ENCODE peak calls at places on chromosomes 3 and 15, in eight cellular contexts. U is GM13977; T is MM.1S; F is progenitor cell of endocrine pancreas; I is activated naive CD4-positive, alpha-beta T cell; Q is neural progenitor cell; H is NCI-H1048; G is stimulated activated CD4-positive, alpha-beta T cell treated with anti-CD3 and anti-CD28 coated beads, Interleukin-2, amount 100 ng/mL, for 24 hours. K is an unnamed sample.

GRCh38 chr3:183911763-183912506 is 27.3 kb upstream of the PARL start:
- DNase-seq in F (no peak), T (no peak), I (no peak), Q (no peak), G (no peak), U (no peak), H (no peak), K (no peak)

GRCh38 chr15:73927003-73927475 is 777 bp downstream of the LOXL1 start:
- DNase-seq in G (peak), Q (peak), T (no peak), I (no peak), H (no peak), F (peak), U (peak), K (no peak)

GRCh38 chr3:10192953-10193691 is 28.4 kb downstream of the IRAK2 start:
- DNase-seq in T (no peak), H (no peak), U (no peak), Q (peak), I (peak), G (peak), F (no peak), K (peak)

GRCh38 chr3:128009952-128010846 is 42.0 kb upstream of the SEC61A1 start:
- DNase-seq in U (no peak), I (no peak), T (no peak), Q (no peak), H (no peak), F (no peak), G (no peak), K (no peak)

GRCh38 chr3:188262913-188263683 is 109.1 kb downstream of the LPP start:
- DNase-seq in F (no peak), U (no peak), I (no peak), Q (no peak), T (no peak), G (no peak), H (no peak), K (no peak)

GRCh38 chr3:85589145-85589544 is 630.4 kb downstream of the CADM2 start:
- DNase-seq in H (no peak), T (no peak), I (no peak), F (no peak), U (no peak), G (no peak), Q (no peak), K (no peak)

GRCh38 chr15:40932146-40932545 is 3.0 kb downstream of the DLL4 start:
- DNase-seq in F (no peak), H (no peak), Q (no peak), U (no peak), I (no peak), T (no peak), G (no peak), K (no peak)

GRCh38 chr3:107013606-107014005 is 363.6 kb upstream of the CCDC54 start:
- DNase-seq in I (no peak), G (no peak), U (no peak), H (no peak), F (no peak), Q (no peak), T (no peak), K (no peak)

GRCh38 chr15:28983432-28984311 is 97.9 kb downstream of the APBA2 start:
- DNase-seq in F (no peak), G (no peak), T (no peak), I (no peak), U (no peak), H (no peak), Q (no peak), K (no peak)

GRCh38 chr3:38574411-38575278 is 74.8 kb downstream of the SCN5A start:
- DNase-seq in U (no peak), F (peak), H (no peak), Q (no peak), T (no peak), I (no peak), G (peak), K (no peak)

GRCh38 chr3:153130312-153130977 is 31.6 kb upstream of the RAP2B start:
- DNase-seq in F (no peak), Q (no peak), H (no peak), I (no peak), G (no peak), U (peak), T (peak), K (no peak)

GRCh38 chr3:121152573-121152972 is 244.6 kb downstream of the STXBP5L start:
- DNase-seq in F (no peak), U (no peak), G (no peak), I (no peak), Q (peak), H (no peak), T (peak), K (no peak)

GRCh38 chr3:194326192-194327029 is 24.7 kb downstream of the CPN2 start:
- DNase-seq in G (no peak), U (peak), Q (peak), H (no peak), T (no peak), F (no peak), I (no peak), K (no peak)

GRCh38 chr3:141605883-141606282 is 119.1 kb downstream of the RASA2 start:
- DNase-seq in G (no peak), Q (no peak), H (no peak), F (no peak), T (no peak), I (no peak), U (no peak), K (no peak)

GRCh38 chr15:71508081-71508682 is 302.2 kb upstream of the NR2E3 start:
- DNase-seq in F (no peak), U (peak), T (no peak), G (no peak), I (no peak), Q (no peak), H (no peak), K (no peak)

GRCh38 chr15:67067930-67068542 is 2.6 kb downstream of the SMAD3 start:
- DNase-seq in F (no peak), Q (peak), H (no peak), T (peak), U (peak), G (no peak), I (no peak), K (no peak)

GRCh38 chr3:31370681-31371080 is 162.0 kb upstream of the STT3B start:
- DNase-seq in G (no peak), U (no peak), Q (no peak), I (no peak), F (no peak), T (no peak), H (no peak), K (no peak)

GRCh38 chr15:29064290-29064689 is 178.5 kb downstream of the APBA2 start:
- DNase-seq in F (no peak), Q (no peak), T (no peak), I (no peak), U (no peak), H (no peak), G (no peak), K (no peak)

GRCh38 chr15:81101894-81102815 is 31.9 kb upstream of the CFAP161 start:
- DNase-seq in Q (no peak), F (no peak), G (no peak), H (no peak), I (no peak), U (no peak), T (no peak), K (no peak)

GRCh38 chr3:169112153-169112892 is 551.2 kb downstream of the MECOM start:
- DNase-seq in U (no peak), F (no peak), T (no peak), H (no peak), I (no peak), Q (no peak), G (no peak), K (no peak)

GRCh38 chr15:69806287-69806915 is 291.3 kb downstream of the TLE3 start:
- DNase-seq in F (no peak), G (no peak), I (no peak), U (no peak), Q (no peak), H (no peak), T (no peak), K (no peak)

GRCh38 chr3:90253131-90253530 is 1145.7 kb downstream of the EPHA3 start:
- DNase-seq in I (no peak), G (no peak), T (no peak), H (no peak), U (no peak), F (no peak), Q (no peak), K (no peak)

GRCh38 chr3:183313331-183313730 is 60.3 kb downstream of the B3GNT5 start:
- DNase-seq in Q (no peak), F (no peak), I (no peak), H (no peak), G (no peak), T (no peak), U (no peak), K (no peak)

GRCh38 chr3:177050466-177051237 is 146.6 kb downstream of the TBL1XR1 start:
- DNase-seq in T (peak), U (no peak), G (no peak), H (no peak), Q (peak), F (no peak), I (no peak), K (no peak)

GRCh38 chr3:56784452-56785001 is 17.2 kb downstream of the ARHGEF3 start:
- DNase-seq in Q (no peak), H (no peak), G (no peak), T (no peak), U (no peak), F (no peak), I (no peak), K (no peak)

GRCh38 chr15:65434201-65434600 is 11.5 kb upstream of the IGDCC4 start:
- DNase-seq in F (no peak), T (no peak), H (no peak), I (no peak), G (no peak), U (no peak), Q (no peak), K (no peak)